ENCODE peak calls at places on chromosomes 16 and 17, in six cellular contexts. Y is HCT116, Z is H1, U is GM12878, K is K562, E is HepG2. H is an unnamed sample.

GRCh38 chr16:58027341-58028167 is 2.0 kb downstream of the MMP15 start:
- DNase-seq in Z (peak; percentile 66), Y (peak; percentile 36), U (no peak), K (peak; percentile 56), E (peak; percentile 37), H (peak; percentile 78)

GRCh38 chr17:1060991-1061390 is 64.1 kb downstream of the TIMM22 start:
- DNase-seq in K (no peak), Y (peak; percentile 93), E (no peak), U (no peak), Z (no peak), H (no peak)

GRCh38 chr16:88938119-88938932 is 38.7 kb downstream of the CBFA2T3 start:
- DNase-seq in U (no peak), K (no peak), Z (no peak), Y (no peak), E (no peak), H (no peak)

GRCh38 chr16:19294156-19294649 is 8.7 kb downstream of the CLEC19A start:
- DNase-seq in E (no peak), Y (no peak), K (no peak), U (peak; percentile 84), Z (no peak), H (no peak)

GRCh38 chr16:55297062-55297909 is 26.7 kb upstream of the IRX6 start:
- DNase-seq in E (no peak), K (no peak), U (no peak), Y (no peak), Z (no peak), H (no peak)

GRCh38 chr17:27319536-27320221 is 25.8 kb downstream of the WSB1 start:
- DNase-seq in U (no peak), K (no peak), Z (no peak), Y (no peak), E (no peak), H (no peak)

GRCh38 chr17:47994714-47995113 is 23.8 kb downstream of the CDK5RAP3 start:
- DNase-seq in U (no peak), Z (no peak), K (no peak), E (no peak), Y (no peak), H (no peak)

GRCh38 chr17:41692722-41693521 is 4.2 kb downstream of the EIF1 start:
- DNase-seq in Y (no peak), E (no peak), K (no peak), U (no peak), Z (no peak), H (no peak)

GRCh38 chr17:28688481-28688880 is 23.2 kb downstream of the PROCA1 start:
- DNase-seq in Z (no peak), E (no peak), K (no peak), U (no peak), Y (no peak), H (no peak)

GRCh38 chr17:65628637-65629036 is 67.2 kb upstream of the AXIN2 start:
- DNase-seq in Y (no peak), E (no peak), Z (no peak), K (no peak), U (no peak), H (no peak)

GRCh38 chr17:43360376-43360738 is 38.4 kb upstream of the ARL4D start:
- DNase-seq in E (peak; percentile 73), K (no peak), Y (no peak), U (no peak), Z (no peak), H (no peak)

GRCh38 chr17:64635647-64636305 is 26.3 kb downstream of the SMURF2 start:
- DNase-seq in Z (no peak), Y (no peak), U (peak; percentile 62), E (no peak), K (no peak), H (no peak)

GRCh38 chr17:78343433-78344201 is 16.3 kb downstream of the SOCS3 start:
- DNase-seq in E (no peak), Z (no peak), U (no peak), K (no peak), Y (no peak), H (no peak)

GRCh38 chr16:16083421-16084156 is 134.2 kb downstream of the ABCC1 start:
- DNase-seq in K (peak; percentile 58), Y (peak; percentile 18), Z (no peak), U (no peak), E (peak; percentile 61), H (no peak)

GRCh38 chr17:8354196-8354595 is 14.6 kb downstream of the ODF4 start:
- DNase-seq in Y (no peak), E (no peak), K (no peak), U (no peak), Z (no peak), H (no peak)

GRCh38 chr16:78237346-78237745 is 137.9 kb downstream of the WWOX start:
- DNase-seq in U (no peak), Y (no peak), Z (no peak), E (no peak), K (no peak), H (no peak)

GRCh38 chr17:7409716-7410115 is 2.1 kb downstream of the NLGN2 start:
- DNase-seq in Z (no peak), Y (no peak), K (no peak), U (no peak), E (no peak), H (no peak)

GRCh38 chr16:67177743-67178699 is 5.7 kb downstream of the MATCAP1 start:
- DNase-seq in E (peak; percentile 65), Y (peak; percentile 93), U (no peak), Z (peak; percentile 87), K (peak; percentile 71), H (peak; percentile 57)

GRCh38 chr17:43125967-43126910 is 1.1 kb upstream of the BRCA1 start:
- DNase-seq in U (no peak), Y (no peak), E (peak; percentile 61), K (peak; percentile 43), Z (no peak), H (no peak)

DNA sequence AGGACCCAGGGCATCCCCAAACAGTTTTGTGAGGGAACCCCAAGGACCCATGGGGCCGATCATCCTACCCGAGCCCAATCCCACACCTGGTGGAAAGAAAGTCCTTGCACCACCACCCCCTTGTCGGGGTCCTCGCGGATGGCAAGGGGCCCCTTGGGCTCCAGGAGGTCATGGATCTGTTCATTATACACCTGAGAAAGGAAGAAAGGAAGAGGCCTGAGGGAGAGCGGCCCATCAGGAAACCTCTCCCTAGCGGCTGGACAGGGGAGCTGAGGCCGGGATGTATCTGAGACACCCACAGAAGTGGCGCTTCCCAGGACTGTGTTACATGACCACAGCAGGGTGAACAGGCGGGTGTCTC is 12.8 kb downstream of the KIF18B start:
- DNase-seq in Z (no peak), K (no peak), U (no peak), Y (no peak), E (no peak), H (no peak)
- TF ChIP-seq ZNF274 in Z (no peak), K (no peak), U (no peak), Y (no peak), E (no peak), H (no peak)

GRCh38 chr16:4366016-4366415 is 5.6 kb upstream of the VASN start:
- DNase-seq in Y (no peak), Z (no peak), E (no peak), U (no peak), K (no peak), H (no peak)

GRCh38 chr16:4362476-4363250 is 9.0 kb upstream of the VASN start:
- DNase-seq in U (no peak), K (no peak), Y (no peak), E (no peak), Z (no peak), H (no peak)

GRCh38 chr16:4365014-4365406 is 6.6 kb upstream of the VASN start:
- DNase-seq in K (no peak), Z (no peak), E (no peak), Y (no peak), U (peak; percentile 25), H (no peak)

GRCh38 chr16:4365615-4366014 is 6.0 kb upstream of the VASN start:
- DNase-seq in Y (no peak), Z (no peak), K (no peak), U (no peak), E (no peak), H (no peak)

GRCh38 chr16:4364196-4365013 is 7.2 kb upstream of the VASN start:
- DNase-seq in Y (no peak), U (no peak), E (no peak), Z (no peak), K (no peak), H (no peak)
- TF ChIP-seq YY1 in Y (no peak), U (no peak), E (no peak), Z (no peak), K (no peak), H (no peak)

DNA sequence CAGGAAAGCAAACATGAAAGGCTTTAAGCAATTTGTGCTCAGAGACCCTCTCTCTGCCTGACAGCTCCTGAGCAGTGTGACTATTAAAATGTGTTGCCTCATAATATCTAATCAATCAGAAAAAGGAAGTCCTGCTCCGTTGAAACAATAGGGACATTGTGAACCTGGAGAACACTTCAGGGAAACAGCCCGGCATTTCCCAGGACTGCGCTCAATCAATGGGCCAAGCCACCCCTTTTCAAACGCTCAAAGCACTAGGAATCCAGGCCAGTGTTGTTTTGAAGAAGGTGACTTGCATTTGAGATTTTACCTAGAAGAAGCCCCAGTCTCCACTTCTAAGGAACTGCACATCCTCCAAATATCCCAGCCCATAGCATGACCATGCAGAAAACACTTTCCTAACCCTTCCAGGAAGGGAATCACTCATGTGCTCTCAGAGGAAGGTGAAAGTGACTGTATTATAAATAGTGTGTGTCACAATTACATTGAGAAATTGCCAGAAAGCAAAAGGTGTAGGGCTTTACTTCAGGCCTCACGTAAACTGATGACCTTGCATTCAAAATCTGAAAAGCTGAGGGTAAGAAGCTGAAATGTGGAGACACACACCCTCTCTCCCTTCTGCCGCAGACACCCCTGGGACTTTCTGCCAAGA is 19.4 kb downstream of the CDRT4 start:
- DNase-seq in U (no peak), E (no peak), K (no peak), Z (no peak), Y (no peak), H (no peak)
- TF ChIP-seq ZNF274 in U (no peak), E (no peak), K (no peak), Z (no peak), Y (no peak), H (no peak)

GRCh38 chr17:30368896-30369720 is 9.6 kb upstream of the CPD start:
- DNase-seq in Z (no peak), U (no peak), E (no peak), Y (no peak), K (no peak), H (no peak)

GRCh38 chr17:30361766-30362279 is 16.9 kb upstream of the CPD start:
- DNase-seq in K (no peak), Y (no peak), U (no peak), E (no peak), Z (no peak), H (no peak)

GRCh38 chr17:30360396-30360795 is 18.3 kb upstream of the CPD start:
- DNase-seq in K (no peak), U (no peak), Y (no peak), E (no peak), Z (no peak), H (no peak)

GRCh38 chr17:30366536-30366935 is 12.2 kb upstream of the CPD start:
- DNase-seq in E (no peak), Y (no peak), K (no peak), U (no peak), Z (no peak), H (no peak)

DNA sequence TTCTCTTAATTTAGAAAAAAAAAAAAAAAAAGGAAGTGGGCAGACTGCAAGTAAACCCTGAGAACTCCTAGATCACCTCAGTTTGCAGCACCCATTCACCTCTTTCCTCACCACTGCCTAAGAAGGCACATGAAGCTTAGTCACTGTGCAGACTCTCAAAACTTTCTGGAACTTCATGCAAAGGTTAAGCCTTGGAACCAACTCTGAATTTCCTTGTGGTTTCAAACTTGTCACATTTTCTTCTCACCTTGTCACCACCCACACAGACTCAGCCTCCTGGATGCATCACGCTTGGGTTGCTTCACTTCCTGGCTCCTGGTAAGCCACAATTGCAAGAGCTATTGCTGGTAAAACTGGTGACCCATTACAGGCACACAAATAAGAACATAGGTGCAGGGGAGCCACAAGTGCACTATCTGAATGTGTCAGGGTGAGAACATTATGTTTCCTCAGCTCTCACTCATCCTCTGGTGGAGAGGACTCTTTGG is 15.0 kb upstream of the CPD start:
- DNase-seq in K (no peak), E (no peak), Y (no peak), Z (no peak), U (peak; percentile 99), H (no peak)
- TF ChIP-seq YY1 in K (no peak), E (no peak), Y (no peak), Z (no peak), U (no peak), H (no peak)

H was measured in NT2/D1.